ENCODE peak calls at places on chromosomes 4 and X, in nine cellular contexts. F is fibroblast of lung, L is dorsolateral prefrontal cortex, M is choroid plexus epithelial cell, W is lower leg skin, N is GM23338, P is psoas muscle, A is fibroblast of mammary gland, T is brain microvascular endothelial cell. V is an unnamed sample.

GRCh38 chr4:177177446-177178160 is 132.1 kb upstream of the NEIL3 start:
- DNase-seq in F (peak), L (no peak), M (peak), W (no peak), N (no peak), P (no peak), A (peak), T (peak), V (peak)

GRCh38 chrX:12405306-12405705 is 267.0 kb downstream of the FRMPD4 start:
- DNase-seq in F (no peak), L (no peak), M (no peak), W (no peak), N (no peak), P (no peak), A (no peak), T (no peak), V (no peak)

GRCh38 chrX:11724122-11725017 is 33.7 kb upstream of the MSL3 start:
- DNase-seq in F (peak), L (no peak), M (peak), W (no peak), N (peak), P (no peak), A (peak), T (peak), V (peak)

GRCh38 chr4:106136777-106137331 is 179.2 kb downstream of the TBCK start:
- DNase-seq in F (no peak), L (no peak), M (no peak), W (no peak), N (no peak), P (no peak), A (no peak), T (no peak), V (no peak)

GRCh38 chrX:46333550-46333949 is 211.7 kb downstream of the ZNF674 start:
- DNase-seq in F (no peak), L (no peak), M (no peak), W (no peak), N (no peak), P (no peak), A (no peak), T (no peak), V (no peak)

GRCh38 chrX:46260502-46260901 is 284.7 kb downstream of the ZNF674 start:
- DNase-seq in F (peak), L (no peak), M (no peak), W (no peak), N (no peak), P (no peak), A (no peak), T (no peak), V (no peak)

GRCh38 chr4:165367040-165367439 is 11.8 kb upstream of the CPE start:
- DNase-seq in F (no peak), L (no peak), M (no peak), W (no peak), N (no peak), P (no peak), A (no peak), T (no peak), V (no peak)

GRCh38 chr4:13701937-13702446 is 74.5 kb upstream of the BOD1L1 start:
- DNase-seq in F (peak), L (no peak), M (peak), W (no peak), N (no peak), P (no peak), A (peak), T (peak), V (peak)

DNA sequence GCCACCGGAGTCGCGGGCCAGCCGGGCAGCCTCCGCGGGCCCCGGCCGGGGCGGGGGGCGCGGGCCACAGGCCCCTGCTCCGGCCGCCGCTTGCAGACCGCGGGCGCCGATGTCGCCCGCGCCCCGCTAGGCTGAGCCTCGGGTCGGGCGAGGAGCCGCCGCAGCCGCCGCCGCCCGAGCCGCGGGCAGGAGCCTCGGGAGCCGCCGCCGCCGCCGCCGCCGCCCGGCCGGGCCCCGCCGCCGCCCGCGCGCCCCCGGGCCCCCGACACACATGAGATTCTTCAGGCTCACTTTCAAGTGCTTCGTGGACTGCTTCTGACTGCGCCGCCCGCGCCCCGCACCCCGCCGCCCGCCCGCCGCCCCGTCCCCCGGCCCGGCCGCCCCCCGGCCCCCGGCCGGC is 345 bp downstream of the SLC6A8 start:
- DNase-seq in F (no peak), L (no peak), M (no peak), W (no peak), N (no peak), P (no peak), A (no peak), T (no peak), V (no peak)
- H3K4me3 ChIP-seq in F (no peak), L (no peak), M (peak), W (no peak), N (no peak), P (no peak), A (no peak), T (no peak), V (no peak)

DNA sequence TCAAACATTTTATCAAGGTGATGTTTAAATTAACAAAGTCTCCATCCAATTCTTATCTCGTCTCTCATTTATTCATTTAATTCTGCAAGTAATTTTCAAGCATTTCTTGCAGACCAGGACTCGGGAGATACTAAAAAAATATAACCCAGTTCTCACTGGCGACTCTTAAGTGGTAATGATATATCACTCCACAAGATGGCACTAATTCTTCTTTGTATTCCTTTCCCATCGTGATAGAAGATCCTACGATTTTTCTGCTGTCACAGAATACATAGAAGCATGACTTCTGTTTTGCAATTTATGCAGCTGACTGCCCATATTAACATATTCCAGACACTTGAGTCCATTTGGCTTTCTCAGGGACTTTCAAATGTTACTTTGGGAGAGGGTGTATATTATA is 64.0 kb upstream of the FGF13 start:
- DNase-seq in F (peak), L (no peak), M (peak), W (no peak), N (peak), P (no peak), A (peak), T (no peak), V (peak)
- TF ChIP-seq CTCF in F (no peak), L (peak), M (no peak), W (no peak), N (peak), P (peak), A (peak), T (peak), V (peak)

GRCh38 chrX:131827935-131828334 is 195.2 kb upstream of the STK26 start:
- DNase-seq in F (no peak), L (no peak), M (peak), W (no peak), N (peak), P (no peak), A (no peak), T (peak), V (peak)
- H3K4me3 ChIP-seq in F (no peak), L (no peak), M (no peak), W (no peak), N (peak), P (no peak), A (no peak), T (no peak), V (no peak)

DNA sequence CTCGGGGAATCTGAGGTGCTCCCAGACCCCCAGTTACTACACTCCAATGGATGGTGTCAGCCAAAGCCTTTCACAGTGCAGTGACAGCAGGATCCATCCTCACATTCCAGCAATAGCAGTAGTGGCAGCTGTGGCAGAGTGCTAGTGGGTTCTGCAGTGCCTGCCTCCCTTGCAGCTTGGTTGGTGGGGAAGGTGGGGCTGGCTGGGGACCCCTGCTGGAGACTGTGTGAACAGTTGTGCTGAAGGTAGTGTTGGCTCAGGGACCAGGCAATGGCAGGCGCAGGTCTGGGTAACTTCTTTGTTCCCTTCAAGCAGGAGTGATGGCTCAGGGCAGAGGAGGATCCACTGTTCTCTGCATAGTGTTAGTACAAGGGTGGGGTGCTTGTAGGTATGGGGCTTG is 343.7 kb upstream of the TRAM1L1 start:
- DNase-seq in F (no peak), L (no peak), M (no peak), W (no peak), N (peak), P (no peak), A (no peak), T (no peak), V (no peak)
- TF ChIP-seq CTCF in F (no peak), L (no peak), M (no peak), W (no peak), N (peak), P (no peak), A (no peak), T (peak), V (no peak)

GRCh38 chrX:151153086-151153485 is 23.3 kb upstream of the GPR50 start:
- DNase-seq in F (peak), L (peak), M (peak), W (no peak), N (peak), P (no peak), A (peak), T (peak), V (peak)
- H3K4me3 ChIP-seq in F (no peak), L (no peak), M (no peak), W (no peak), N (peak), P (no peak), A (no peak), T (no peak), V (no peak)

GRCh38 chrX:54786972-54787371 is 11.1 kb downstream of the ITIH6 start:
- DNase-seq in F (no peak), L (no peak), M (no peak), W (no peak), N (peak), P (no peak), A (no peak), T (no peak), V (no peak)

GRCh38 chrX:54788446-54788845 is 9.6 kb downstream of the ITIH6 start:
- DNase-seq in F (no peak), L (no peak), M (no peak), W (no peak), N (no peak), P (no peak), A (no peak), T (no peak), V (no peak)

DNA sequence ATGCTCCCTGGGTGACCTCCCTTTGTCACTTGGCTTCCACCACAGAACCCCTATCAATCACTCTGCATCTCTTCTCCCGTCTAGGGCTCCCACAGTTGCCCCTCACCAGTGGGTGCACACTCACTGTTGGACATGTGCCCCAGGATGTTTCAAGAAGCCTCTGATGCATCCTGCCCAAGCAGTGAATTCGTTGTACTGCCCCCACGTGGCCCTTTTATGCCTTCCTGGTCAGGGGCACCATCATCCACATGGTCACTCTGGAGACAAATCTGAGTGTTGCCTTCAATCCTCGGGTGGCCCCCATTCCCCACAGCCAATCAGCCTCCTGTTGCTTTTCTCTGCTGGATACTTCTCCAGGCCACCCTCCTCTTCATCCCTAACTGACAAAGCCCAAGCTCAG is 12.2 kb downstream of the ITIH6 start:
- DNase-seq in F (no peak), L (no peak), M (peak), W (no peak), N (peak), P (no peak), A (peak), T (no peak), V (peak)
- TF ChIP-seq CTCF in F (no peak), L (no peak), M (peak), W (no peak), N (peak), P (no peak), A (peak), T (peak), V (peak)

GRCh38 chr4:4668355-4669210 is 126.7 kb upstream of the STX18 start:
- DNase-seq in F (peak), L (no peak), M (no peak), W (no peak), N (no peak), P (no peak), A (no peak), T (no peak), V (no peak)
- H3K4me3 ChIP-seq in F (no peak), L (no peak), M (peak), W (no peak), N (peak), P (no peak), A (no peak), T (no peak), V (no peak)

V was measured in foreskin fibroblast.